ENCODE peak calls at places on chromosomes 4 and X, in five cellular contexts. Q is stomach, A is putamen, J is iPS DF 6.9, V is GM23248. D is an unnamed sample.

GRCh38 chrX:18549643-18550042 is 122.3 kb downstream of the RS1 start:
- DNase-seq in Q (no peak), J (no peak), A (no peak), V (no peak), D (no peak)

GRCh38 chr4:106002979-106003378 is 107.7 kb downstream of the NPNT start:
- DNase-seq in V (no peak), A (no peak), Q (no peak), J (no peak), D (no peak)

GRCh38 chrX:13798184-13798583 is 18.7 kb downstream of the GPM6B start:
- DNase-seq in J (no peak), A (no peak), V (no peak), Q (no peak), D (no peak)

GRCh38 chrX:150983526-150984163 is 510 bp downstream of the HMGB3 start:
- DNase-seq in Q (no peak), A (no peak), J (no peak), V (peak), D (no peak)

GRCh38 chr4:101259876-101260275 is 87.5 kb downstream of the PPP3CA start:
- DNase-seq in Q (no peak), A (no peak), V (peak), J (no peak), D (no peak)

GRCh38 chrX:67288958-67289641 is 254.7 kb upstream of the AR start:
- DNase-seq in V (no peak), Q (no peak), J (no peak), A (no peak), D (no peak)

GRCh38 chrX:70254909-70255308 is 5.1 kb downstream of the P2RY4 start:
- DNase-seq in J (no peak), V (no peak), Q (no peak), A (no peak), D (no peak)

GRCh38 chr4:31156221-31156620 is 436.1 kb downstream of the PCDH7 start:
- DNase-seq in Q (no peak), V (no peak), J (no peak), A (no peak), D (no peak)

GRCh38 chr4:10701702-10702460 is 17.3 kb upstream of the CLNK start:
- DNase-seq in A (no peak), J (no peak), V (no peak), Q (no peak), D (no peak)

GRCh38 chrX:132836471-132836870 is 122.0 kb downstream of the HS6ST2 start:
- DNase-seq in J (no peak), Q (no peak), V (no peak), A (no peak), D (no peak)

GRCh38 chr4:85953651-85954018 is 406.2 kb downstream of the MAPK10 start:
- DNase-seq in J (no peak), A (no peak), V (peak), Q (no peak), D (no peak)

GRCh38 chrX:63350551-63350950 is 581 bp downstream of the SPIN4 start:
- DNase-seq in J (no peak), Q (no peak), V (peak), A (peak), D (peak)

GRCh38 chr4:96352051-96352517 is 512.2 kb downstream of the PDHA2 start:
- DNase-seq in V (no peak), A (peak), J (peak), Q (no peak), D (peak)

GRCh38 chrX:129739591-129739990 is 812 bp downstream of the XPNPEP2 start:
- DNase-seq in A (no peak), Q (no peak), J (no peak), V (no peak), D (no peak)

GRCh38 chr4:104493071-104493831 is 1.4 kb downstream of the CXXC4 start:
- DNase-seq in A (peak), Q (no peak), V (no peak), J (no peak), D (peak)

GRCh38 chr4:104446431-104446925 is 48.2 kb downstream of the CXXC4 start:
- DNase-seq in V (no peak), J (no peak), Q (no peak), A (no peak), D (no peak)

GRCh38 chr4:77082886-77083608 is 7.3 kb upstream of the CCNI start:
- DNase-seq in J (no peak), V (no peak), Q (no peak), A (no peak), D (no peak)

GRCh38 chr4:116839826-116840225 is 245.6 kb downstream of the TRAM1L1 start:
- DNase-seq in J (no peak), Q (no peak), A (no peak), V (no peak), D (peak)

GRCh38 chrX:41108007-41108683 is 22.9 kb downstream of the USP9X start:
- DNase-seq in V (peak), A (no peak), Q (no peak), J (no peak), D (no peak)

GRCh38 chr4:6257243-6258025 is 12.2 kb upstream of the WFS1 start:
- DNase-seq in V (no peak), A (no peak), Q (no peak), J (no peak), D (no peak)

GRCh38 chr4:10164877-10165283 is 48.3 kb upstream of the WDR1 start:
- DNase-seq in V (peak), A (peak), Q (peak), J (no peak), D (peak)

GRCh38 chr4:1652088-1652487 is 32.0 kb downstream of the FAM53A start:
- DNase-seq in V (no peak), J (no peak), Q (no peak), A (no peak), D (no peak)

GRCh38 chrX:40167240-40168182 is 69.8 kb upstream of the BCOR start:
- DNase-seq in A (no peak), V (peak), Q (no peak), J (no peak), D (no peak)

GRCh38 chr4:17260395-17260907 is 251.4 kb downstream of the QDPR start:
- DNase-seq in J (no peak), A (no peak), Q (no peak), V (no peak), D (no peak)

GRCh38 chrX:97527725-97528124 is 644.0 kb downstream of the RPA4 start:
- DNase-seq in A (no peak), Q (no peak), J (no peak), V (no peak), D (no peak)

GRCh38 chr4:14719053-14719452 is 283.2 kb upstream of the CPEB2 start:
- DNase-seq in Q (peak), V (peak), A (no peak), J (no peak), D (no peak)

GRCh38 chr4:5887361-5888221 is 5.3 kb downstream of the CRMP1 start:
- DNase-seq in Q (no peak), V (no peak), J (no peak), A (no peak), D (no peak)

GRCh38 chr4:2787230-2788100 is 5.4 kb upstream of the SH3BP2 start:
- DNase-seq in A (peak), Q (peak), V (no peak), J (no peak), D (no peak)